ENCODE peak calls at places on chromosomes 6 and 20, in four cellular contexts. N, E, W and I are unnamed samples.

GRCh38 chr20:10671850-10672578 is 1.8 kb downstream of the JAG1 start:
- DNase-seq in W (no peak), N (no peak), E (peak), I (no peak)

GRCh38 chr6:22113046-22113766 is 183.6 kb downstream of the PRL start:
- DNase-seq in N (no peak), W (no peak), E (no peak), I (peak)

GRCh38 chr20:58236612-58237317 is 8.3 kb upstream of the ANKRD60 start:
- DNase-seq in W (peak), N (peak), E (peak), I (no peak)

GRCh38 chr6:53426117-53426516 is 77.4 kb upstream of the ELOVL5 start:
- DNase-seq in W (no peak), E (no peak), N (no peak), I (no peak)

GRCh38 chr6:37988131-37988530 is 168.6 kb downstream of the ZFAND3 start:
- DNase-seq in E (no peak), W (peak), N (no peak), I (no peak)

GRCh38 chr20:23659989-23660837 is 22.5 kb upstream of the CST3 start:
- DNase-seq in E (peak), N (no peak), W (peak), I (no peak)

GRCh38 chr6:164105705-164106104 is 691.2 kb downstream of the QKI start:
- DNase-seq in N (no peak), W (no peak), E (no peak), I (no peak)

GRCh38 chr6:21214738-21215448 is 378.7 kb upstream of the SOX4 start:
- DNase-seq in E (no peak), W (no peak), N (no peak), I (no peak)

GRCh38 chr6:127880452-127880851 is 20.4 kb downstream of the THEMIS start:
- DNase-seq in E (no peak), W (no peak), N (no peak), I (no peak)

GRCh38 chr20:51934301-51935002 is 132.1 kb upstream of the SALL4 start:
- DNase-seq in N (no peak), W (no peak), E (no peak), I (no peak)

GRCh38 chr6:122806290-122806689 is 17.2 kb downstream of the SMPDL3A start:
- DNase-seq in N (no peak), W (no peak), E (no peak), I (no peak)

GRCh38 chr20:1702288-1702687 is 44.7 kb upstream of the SIRPG start:
- DNase-seq in W (no peak), E (no peak), N (no peak), I (no peak)

GRCh38 chr6:4828187-4828698 is 52.0 kb downstream of the CDYL start:
- DNase-seq in E (no peak), W (no peak), N (no peak), I (no peak)

GRCh38 chr6:128117916-128118315 is 217.1 kb upstream of the THEMIS start:
- DNase-seq in W (no peak), E (no peak), N (no peak), I (no peak)

GRCh38 chr6:136526196-136526930 is 23.9 kb downstream of the MAP7 start:
- DNase-seq in W (peak), E (peak), N (peak), I (no peak)

GRCh38 chr6:136950436-136950835 is 28.3 kb downstream of the SLC35D3 start:
- DNase-seq in W (no peak), N (no peak), E (no peak), I (no peak)

GRCh38 chr6:15249371-15250019 is 3.6 kb downstream of the JARID2 start:
- DNase-seq in N (no peak), E (no peak), W (no peak), I (no peak)

GRCh38 chr6:3612341-3613041 is 139.0 kb downstream of the PXDC1 start:
- DNase-seq in N (no peak), E (no peak), W (peak), I (peak)

GRCh38 chr20:31815408-31816188 is 3.6 kb upstream of the MYLK2 start:
- DNase-seq in W (no peak), N (no peak), E (no peak), I (no peak)

GRCh38 chr6:100808638-100809275 is 72.4 kb downstream of the ASCC3 start:
- DNase-seq in N (no peak), E (no peak), W (no peak), I (no peak)

GRCh38 chr20:8557711-8558110 is 425.6 kb downstream of the PLCB1 start:
- DNase-seq in W (no peak), N (no peak), E (no peak), I (no peak)

GRCh38 chr20:40493551-40493950 is 195.5 kb downstream of the MAFB start:
- DNase-seq in N (no peak), W (no peak), E (no peak), I (peak)

GRCh38 chr6:112563368-112563767 is 216.2 kb downstream of the RFPL4B start:
- DNase-seq in N (peak), E (no peak), W (peak), I (no peak)

GRCh38 chr6:52548353-52548713 is 28.5 kb downstream of the TRAM2 start:
- DNase-seq in N (no peak), W (no peak), E (no peak), I (no peak)

DNA sequence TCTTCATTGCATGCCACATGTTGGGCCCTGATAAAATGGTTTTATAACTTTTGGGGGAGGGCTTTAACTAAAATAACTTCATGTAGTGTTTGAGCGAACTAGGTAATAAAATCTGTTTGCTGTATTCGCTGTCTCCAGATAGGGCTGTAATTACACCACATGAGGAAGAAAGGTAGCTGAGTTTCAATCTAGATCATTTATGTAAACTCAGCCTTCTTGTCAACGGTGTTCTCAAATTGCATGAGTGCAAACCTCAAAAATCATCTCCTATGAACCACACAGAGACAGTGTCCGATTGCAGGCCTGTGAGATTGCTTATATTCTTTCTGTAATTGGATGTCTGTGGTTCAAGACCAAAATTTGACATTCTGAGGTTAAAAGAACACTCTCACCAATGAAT is 37.7 kb upstream of the BEND3 start:
- DNase-seq in W (no peak), N (no peak), E (no peak), I (no peak)
- TF ChIP-seq ATF3 in W (no peak), N (no peak), E (no peak), I (no peak)

GRCh38 chr6:166157930-166158617 is 9.6 kb downstream of the TBXT start:
- DNase-seq in W (no peak), N (no peak), E (no peak), I (no peak)

GRCh38 chr6:166166314-166167257 is 1.1 kb downstream of the TBXT start:
- DNase-seq in E (no peak), W (no peak), N (no peak), I (no peak)

GRCh38 chr6:166167258-166167731 is 356 bp downstream of the TBXT start:
- DNase-seq in W (no peak), E (no peak), N (no peak), I (no peak)

GRCh38 chr6:166165558-166166313 is 1.9 kb downstream of the TBXT start:
- DNase-seq in E (peak), W (no peak), N (no peak), I (no peak)

GRCh38 chr6:166162599-166163342 is 4.9 kb downstream of the TBXT start:
- DNase-seq in W (no peak), N (no peak), E (no peak), I (no peak)
- TF ChIP-seq SP1 in W (no peak), N (no peak), E (no peak), I (no peak)

DNA sequence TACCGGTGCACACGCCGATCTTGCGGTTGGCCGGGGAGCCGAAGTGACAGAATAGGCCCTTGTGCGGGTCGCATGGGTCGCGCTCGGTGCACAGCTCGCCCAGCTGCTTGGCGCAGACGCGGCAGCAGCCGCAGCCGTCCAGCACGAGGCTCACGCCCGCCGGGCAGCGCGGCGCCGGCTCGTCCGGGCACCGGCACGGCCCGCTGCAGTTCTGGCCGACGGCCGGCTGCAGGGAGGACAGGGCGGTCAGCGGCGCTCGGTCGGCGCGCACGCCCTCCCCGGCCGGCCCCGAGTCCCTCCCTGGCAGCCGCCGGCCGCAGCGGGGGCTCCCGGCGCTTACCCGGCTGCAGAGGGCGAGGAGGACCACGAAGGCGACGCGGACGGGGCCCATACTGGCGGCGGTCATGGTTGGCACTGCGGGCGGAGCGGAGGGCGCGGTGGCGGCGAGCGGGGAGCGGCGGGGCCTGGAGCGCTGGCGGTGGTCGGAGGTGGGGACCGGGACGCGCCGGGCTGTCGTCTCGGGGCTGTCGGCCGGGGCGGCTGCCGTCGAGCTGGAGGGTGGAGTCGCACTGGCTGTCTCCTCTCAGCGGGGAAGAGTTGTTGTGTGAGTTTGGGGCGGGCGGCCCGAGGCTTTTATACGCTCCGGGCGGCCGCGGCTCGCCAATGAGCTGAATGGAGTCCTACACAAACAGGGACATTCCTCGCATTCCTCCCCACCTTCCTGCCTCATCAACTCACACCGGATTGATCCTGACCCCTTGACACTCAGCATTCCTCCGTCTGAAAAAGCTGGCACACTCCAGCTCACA is at the start of gene CCN2:
- DNase-seq in E (no peak), W (peak), N (peak), I (peak)
- H3K27ac ChIP-seq in E (no peak), W (peak), N (peak), I (peak)

DNA sequence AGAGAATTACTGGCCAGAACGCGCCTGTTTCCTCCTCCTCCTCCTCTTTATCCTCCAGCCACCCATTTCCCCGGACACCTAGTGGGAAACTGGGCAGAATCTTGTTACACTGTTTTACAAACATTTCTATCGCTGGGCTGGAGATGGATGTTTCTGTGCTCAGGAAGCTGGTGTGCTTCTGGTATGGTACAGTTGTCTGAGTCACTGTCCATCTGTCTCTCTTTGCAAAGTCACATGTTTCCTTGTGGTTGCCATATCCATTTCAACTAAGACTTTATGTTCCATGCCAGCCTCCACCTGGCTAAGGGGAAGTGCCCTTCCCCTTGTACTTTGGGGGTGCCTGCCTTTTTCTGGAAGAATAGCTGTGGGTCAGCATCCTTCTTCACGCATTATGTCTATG is 52.9 kb upstream of the SLC22A16 start:
- DNase-seq in N (no peak), W (no peak), E (no peak), I (no peak)
- TF ChIP-seq ATF3 in N (no peak), W (no peak), E (no peak), I (no peak)

GRCh38 chr6:111052171-111052570 is 35.1 kb upstream of the SLC16A10 start:
- DNase-seq in E (no peak), N (no peak), W (no peak), I (no peak)
- TF ChIP-seq SP1 in E (no peak), N (no peak), W (no peak), I (no peak)

GRCh38 chr20:62191781-62192559 is 9.1 kb downstream of the MTG2 start:
- DNase-seq in N (no peak), W (no peak), E (no peak), I (no peak)

GRCh38 chr20:62190639-62191411 is 8.0 kb downstream of the MTG2 start:
- DNase-seq in N (no peak), W (no peak), E (no peak), I (no peak)

GRCh38 chr20:62195072-62195400 is 12.2 kb downstream of the MTG2 start:
- DNase-seq in E (no peak), N (no peak), W (no peak), I (no peak)

GRCh38 chr20:62193079-62194025 is 10.5 kb downstream of the MTG2 start:
- DNase-seq in W (no peak), E (no peak), N (no peak), I (no peak)

DNA sequence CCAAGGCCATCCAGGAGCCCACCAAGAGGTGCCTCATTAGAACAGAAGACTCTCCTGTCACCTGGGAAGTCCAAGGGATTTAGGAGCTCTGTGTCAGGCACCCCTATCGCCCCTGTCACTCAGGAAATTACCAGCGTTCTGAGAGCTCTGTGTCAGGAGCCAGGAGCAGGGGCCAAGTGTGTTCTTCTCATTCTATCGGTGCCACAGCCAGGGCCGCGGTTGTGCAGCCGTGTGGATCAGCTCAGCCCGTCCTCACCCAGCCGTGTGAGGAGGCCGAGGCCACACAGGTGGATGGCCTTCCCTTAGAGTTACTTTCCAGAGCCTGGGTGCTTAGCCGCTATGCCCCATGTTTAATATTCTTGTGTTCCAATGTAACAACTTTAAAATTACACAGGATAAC is 9.8 kb downstream of the MTG2 start:
- DNase-seq in N (no peak), E (no peak), W (no peak), I (no peak)
- H3K27ac ChIP-seq in N (no peak), E (no peak), W (no peak), I (no peak)

GRCh38 chr6:90915224-90915915 is 328.5 kb upstream of the MAP3K7 start:
- DNase-seq in N (no peak), E (no peak), W (no peak), I (no peak)
- TF ChIP-seq ATF3 in N (no peak), E (no peak), W (no peak), I (no peak)

DNA sequence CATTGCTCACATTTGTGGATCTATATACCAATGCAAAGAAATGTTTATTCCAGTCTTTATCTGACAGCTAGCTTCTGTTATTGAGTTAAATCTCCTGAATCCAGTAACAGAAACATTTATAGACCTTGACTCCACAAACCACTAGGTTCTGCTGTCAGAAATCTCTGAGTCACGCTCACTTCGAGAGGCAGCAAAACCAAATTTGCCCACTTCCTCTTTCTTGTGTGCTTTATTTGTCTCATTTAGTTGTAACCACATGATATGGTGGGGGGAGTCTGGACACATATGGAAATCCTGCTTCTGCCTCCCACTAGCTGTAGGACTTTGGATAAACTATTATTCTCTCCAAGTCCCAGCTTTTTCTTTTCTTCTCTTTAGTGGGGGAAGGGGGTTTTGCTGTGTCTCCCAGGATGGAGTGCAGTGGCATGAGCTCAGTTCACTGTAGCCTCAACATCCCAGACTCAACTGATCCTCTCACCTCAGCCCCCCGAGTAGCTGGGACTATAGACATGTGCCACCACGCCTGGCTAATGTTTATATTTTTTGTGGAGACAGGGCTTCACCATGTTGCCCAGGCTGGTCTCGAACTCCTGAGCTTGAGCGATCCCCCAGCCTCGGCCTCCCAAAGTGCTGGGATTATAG is 54.4 kb downstream of the IPCEF1 start:
- DNase-seq in W (no peak), N (no peak), E (peak), I (no peak)
- TF ChIP-seq SP1 in W (no peak), N (no peak), E (no peak), I (no peak)

DNA sequence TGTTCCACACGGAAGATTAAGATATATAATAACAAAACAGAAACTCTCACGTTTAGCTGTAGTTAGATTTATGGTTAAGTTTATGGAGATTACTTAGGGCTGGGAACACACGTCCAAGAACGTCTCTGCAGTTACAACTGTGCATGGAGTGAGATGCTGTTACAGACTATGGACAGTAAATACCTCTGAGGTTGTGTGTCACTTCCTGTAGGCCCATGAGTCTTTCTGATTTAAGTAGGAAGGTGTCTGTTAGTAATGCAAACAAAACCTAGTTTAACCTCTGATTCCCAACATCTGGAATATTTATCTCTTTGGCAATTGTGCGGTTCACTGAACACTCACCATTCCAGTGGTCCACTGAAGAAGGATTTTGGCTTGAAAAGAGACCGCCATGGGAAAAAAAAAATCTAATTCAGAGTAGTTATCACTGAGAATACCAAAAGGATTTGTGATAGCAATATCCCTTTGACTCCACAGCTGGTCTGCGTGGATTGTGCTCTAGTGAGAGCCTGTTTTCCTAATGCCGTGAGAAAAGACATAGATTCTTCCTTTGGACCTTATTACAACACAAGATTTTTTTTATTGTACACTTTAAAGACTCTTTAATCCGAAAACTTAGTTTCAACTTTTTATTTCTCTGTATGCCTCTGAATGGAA is 478.2 kb upstream of the CITED2 start:
- DNase-seq in N (no peak), E (no peak), W (no peak), I (no peak)
- H3K27ac ChIP-seq in N (no peak), E (no peak), W (no peak), I (no peak)

GRCh38 chr6:151664390-151664789 is 143.1 kb upstream of the ESR1 start:
- DNase-seq in N (no peak), W (no peak), E (no peak), I (no peak)
- TF ChIP-seq ATF3 in N (no peak), W (no peak), E (no peak), I (no peak)